ENCODE peak calls at places on chromosomes 3 and 15, in four cellular contexts. One of them, this sample, is unnamed.

GRCh38 chr15:72117448-72117697 is 577 bp downstream of the MYO9A start:
- DNase-seq in AG09309: no peak
- DNase-seq in aorta: peak; percentile 95
- DNase-seq in foreskin fibroblast: peak; percentile 79
- DNase-seq in this sample: no peak

GRCh38 chr3:182303169-182303568 is 490.1 kb upstream of the ATP11B start:
- DNase-seq in aorta: no peak
- DNase-seq in AG09309: no peak
- DNase-seq in foreskin fibroblast: no peak
- DNase-seq in this sample: no peak

GRCh38 chr3:107142786-107143185 is 234.5 kb upstream of the CCDC54 start:
- DNase-seq in foreskin fibroblast: no peak
- DNase-seq in AG09309: no peak
- DNase-seq in aorta: no peak
- DNase-seq in this sample: no peak

GRCh38 chr3:54349231-54349647 is 226.9 kb downstream of the CACNA2D3 start:
- DNase-seq in aorta: no peak
- DNase-seq in foreskin fibroblast: no peak
- DNase-seq in AG09309: no peak
- DNase-seq in this sample: no peak

GRCh38 chr3:64915778-64916177 is 228.0 kb upstream of the ADAMTS9 start:
- DNase-seq in aorta: no peak
- DNase-seq in foreskin fibroblast: peak; percentile 89
- DNase-seq in AG09309: no peak
- DNase-seq in this sample: no peak

GRCh38 chr3:155949464-155950217 is 79.2 kb downstream of the GMPS start:
- DNase-seq in aorta: no peak
- DNase-seq in AG09309: no peak
- DNase-seq in foreskin fibroblast: no peak
- DNase-seq in this sample: no peak

GRCh38 chr3:101501783-101502182 is 11.2 kb downstream of the SENP7 start:
- DNase-seq in aorta: no peak
- DNase-seq in AG09309: no peak
- DNase-seq in foreskin fibroblast: no peak
- DNase-seq in this sample: no peak

GRCh38 chr3:105448338-105448982 is 81.8 kb downstream of the ALCAM start:
- DNase-seq in aorta: no peak
- DNase-seq in foreskin fibroblast: no peak
- DNase-seq in AG09309: no peak
- DNase-seq in this sample: no peak

GRCh38 chr3:140148824-140149390 is 213.9 kb downstream of the CLSTN2 start:
- DNase-seq in AG09309: no peak
- DNase-seq in foreskin fibroblast: no peak
- DNase-seq in aorta: no peak
- DNase-seq in this sample: no peak

GRCh38 chr3:65953301-65953812 is 85.4 kb downstream of the MAGI1 start:
- DNase-seq in aorta: no peak
- DNase-seq in foreskin fibroblast: no peak
- DNase-seq in AG09309: no peak
- DNase-seq in this sample: no peak

GRCh38 chr15:90873998-90874605 is 5.7 kb downstream of the FURIN start:
- DNase-seq in AG09309: no peak
- DNase-seq in foreskin fibroblast: no peak
- DNase-seq in aorta: no peak
- DNase-seq in this sample: no peak

GRCh38 chr3:4983739-4984510 is 4.7 kb downstream of the BHLHE40 start:
- DNase-seq in foreskin fibroblast: peak; percentile 68
- DNase-seq in AG09309: peak; percentile 87
- DNase-seq in aorta: peak; percentile 82
- DNase-seq in this sample: no peak

GRCh38 chr3:16864610-16865313 is 20.0 kb upstream of the PLCL2 start:
- DNase-seq in aorta: no peak
- DNase-seq in AG09309: peak; percentile 61
- DNase-seq in foreskin fibroblast: no peak
- DNase-seq in this sample: no peak

GRCh38 chr15:90660195-90660995 is 56.8 kb upstream of the BLM start:
- DNase-seq in foreskin fibroblast: peak; percentile 91
- DNase-seq in aorta: peak; percentile 89
- DNase-seq in AG09309: peak; percentile 67
- DNase-seq in this sample: peak; percentile 64

GRCh38 chr3:2303567-2303966 is 204.9 kb downstream of the CNTN4 start:
- DNase-seq in foreskin fibroblast: no peak
- DNase-seq in aorta: no peak
- DNase-seq in AG09309: no peak
- DNase-seq in this sample: no peak

GRCh38 chr3:154668187-154668586 is 238.2 kb upstream of the GPR149 start:
- DNase-seq in AG09309: no peak
- DNase-seq in foreskin fibroblast: no peak
- DNase-seq in aorta: no peak
- DNase-seq in this sample: no peak

GRCh38 chr15:89299896-89300295 is 34.7 kb downstream of the POLG start:
- DNase-seq in AG09309: peak; percentile 28
- DNase-seq in foreskin fibroblast: peak; percentile 32
- DNase-seq in aorta: no peak
- DNase-seq in this sample: peak; percentile 23

GRCh38 chr15:100671124-100671680 is 68.8 kb downstream of the ASB7 start:
- DNase-seq in foreskin fibroblast: no peak
- DNase-seq in aorta: no peak
- DNase-seq in AG09309: no peak
- DNase-seq in this sample: no peak

GRCh38 chr15:100670505-100671021 is 68.2 kb downstream of the ASB7 start:
- DNase-seq in foreskin fibroblast: no peak
- DNase-seq in aorta: no peak
- DNase-seq in AG09309: no peak
- DNase-seq in this sample: no peak

GRCh38 chr15:100672959-100673358 is 70.6 kb downstream of the ASB7 start:
- DNase-seq in aorta: no peak
- DNase-seq in foreskin fibroblast: no peak
- DNase-seq in AG09309: no peak
- DNase-seq in this sample: no peak

GRCh38 chr15:100669260-100669659 is 66.9 kb downstream of the ASB7 start:
- DNase-seq in aorta: no peak
- DNase-seq in AG09309: no peak
- DNase-seq in foreskin fibroblast: no peak
- DNase-seq in this sample: no peak

GRCh38 chr15:100671858-100672543 is 69.6 kb downstream of the ASB7 start:
- DNase-seq in AG09309: no peak
- DNase-seq in aorta: no peak
- DNase-seq in foreskin fibroblast: no peak
- DNase-seq in this sample: no peak
- H3K4me3 ChIP-seq in AG09309: peak overlapping the region; percentile 3
- H3K4me3 ChIP-seq in aorta: no peak overlapping the region
- H3K4me3 ChIP-seq in foreskin fibroblast: peak overlapping the region; percentile 39
- H3K4me3 ChIP-seq in this sample: no peak overlapping the region

DNA sequence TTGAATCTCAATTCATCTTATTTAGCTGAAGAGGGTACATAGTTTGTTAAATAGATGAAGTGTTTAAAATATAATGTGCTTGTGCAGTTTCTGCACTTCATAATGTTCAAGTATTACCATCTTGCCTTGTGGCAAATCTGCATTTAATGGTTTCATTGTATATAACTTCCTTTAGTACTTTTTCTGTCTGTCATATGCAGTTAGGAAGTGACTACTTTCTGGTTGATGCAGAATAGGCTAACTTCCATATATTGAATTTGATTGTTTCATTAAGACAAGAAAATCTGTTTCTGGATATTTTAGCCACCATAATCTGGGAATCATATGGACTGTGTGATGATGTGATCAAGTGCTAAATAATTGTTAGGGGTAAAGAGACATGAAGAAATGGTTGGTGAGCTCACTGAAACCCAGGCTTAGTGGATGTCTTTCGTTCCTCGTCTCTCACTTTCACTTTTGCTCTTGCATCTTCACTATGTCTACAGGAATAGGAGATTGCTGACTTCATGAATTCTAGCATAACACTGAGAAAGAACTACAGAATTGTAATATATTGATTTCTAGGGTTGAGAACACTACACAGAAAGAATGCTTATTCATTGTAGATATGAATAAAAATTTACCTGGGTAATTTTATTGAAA is 3.5 kb upstream of the MNS1 start:
- DNase-seq in aorta: no peak
- DNase-seq in foreskin fibroblast: peak; percentile 12
- DNase-seq in AG09309: no peak
- DNase-seq in this sample: no peak
- H3K4me3 ChIP-seq in aorta: no peak overlapping the region
- H3K4me3 ChIP-seq in foreskin fibroblast: peak overlapping the region; percentile 48
- H3K4me3 ChIP-seq in AG09309: no peak overlapping the region
- H3K4me3 ChIP-seq in this sample: peak overlapping the region; percentile 45

DNA sequence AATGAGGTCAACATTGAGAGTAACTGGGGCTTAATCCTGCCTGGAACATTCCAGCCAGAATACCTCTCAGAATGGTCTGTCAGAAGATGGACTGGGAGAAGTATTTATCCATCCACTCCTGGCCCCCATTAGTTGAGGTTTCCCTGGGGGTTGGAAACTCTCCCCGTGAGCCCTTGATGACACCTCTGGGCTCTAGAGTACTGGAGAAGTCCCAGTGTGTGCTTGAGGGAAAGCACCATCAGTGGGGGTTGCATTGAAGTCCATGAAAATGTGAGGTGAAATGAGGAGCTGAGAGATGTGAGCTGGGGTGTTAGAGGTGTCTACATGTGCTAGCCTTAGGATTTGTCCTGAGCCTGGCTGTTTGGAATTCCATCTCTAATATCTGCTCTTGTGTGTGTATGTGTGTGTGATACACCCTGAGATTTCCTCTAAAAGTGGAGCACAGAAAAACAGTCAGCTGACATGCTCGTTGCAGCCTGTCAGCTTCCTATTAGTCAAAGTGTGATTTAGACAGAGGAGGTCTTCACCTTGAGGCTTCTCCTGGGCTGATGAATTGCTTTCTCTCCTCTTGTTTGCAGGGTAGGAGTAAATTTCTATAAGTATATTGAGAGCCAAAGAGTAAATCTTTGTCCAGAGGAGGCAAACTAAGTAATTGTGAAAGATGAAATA is 67.6 kb downstream of the NR1D2 start:
- DNase-seq in aorta: no peak
- DNase-seq in AG09309: no peak
- DNase-seq in foreskin fibroblast: no peak
- DNase-seq in this sample: no peak
- H3K4me3 ChIP-seq in aorta: no peak overlapping the region
- H3K4me3 ChIP-seq in AG09309: no peak overlapping the region
- H3K4me3 ChIP-seq in foreskin fibroblast: no peak overlapping the region
- H3K4me3 ChIP-seq in this sample: no peak overlapping the region

DNA sequence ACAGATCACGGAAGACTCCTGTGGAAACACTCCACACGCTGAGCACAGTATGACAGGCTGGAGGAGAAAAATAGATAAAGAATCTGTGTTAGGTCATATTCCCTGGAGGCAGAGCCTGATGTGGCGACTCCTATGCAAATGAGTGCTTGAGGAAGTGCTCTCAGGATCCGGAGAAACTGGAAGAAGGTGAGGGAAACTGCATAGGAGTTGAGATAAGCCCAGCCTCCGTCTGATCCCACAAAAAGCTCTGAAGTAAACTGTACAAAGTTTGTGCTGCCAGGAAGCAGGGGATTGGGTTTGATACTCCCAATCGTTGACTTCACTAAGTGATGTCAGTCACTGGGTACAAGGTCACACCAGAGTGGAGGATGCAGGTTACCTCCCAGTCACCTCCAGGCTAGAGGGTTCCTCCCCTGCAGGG is 33.4 kb downstream of the OSBPL10 start:
- DNase-seq in foreskin fibroblast: no peak
- DNase-seq in AG09309: no peak
- DNase-seq in aorta: no peak
- DNase-seq in this sample: no peak
- H3K4me3 ChIP-seq in foreskin fibroblast: no peak overlapping the region
- H3K4me3 ChIP-seq in AG09309: no peak overlapping the region
- H3K4me3 ChIP-seq in aorta: no peak overlapping the region
- H3K4me3 ChIP-seq in this sample: no peak overlapping the region

DNA sequence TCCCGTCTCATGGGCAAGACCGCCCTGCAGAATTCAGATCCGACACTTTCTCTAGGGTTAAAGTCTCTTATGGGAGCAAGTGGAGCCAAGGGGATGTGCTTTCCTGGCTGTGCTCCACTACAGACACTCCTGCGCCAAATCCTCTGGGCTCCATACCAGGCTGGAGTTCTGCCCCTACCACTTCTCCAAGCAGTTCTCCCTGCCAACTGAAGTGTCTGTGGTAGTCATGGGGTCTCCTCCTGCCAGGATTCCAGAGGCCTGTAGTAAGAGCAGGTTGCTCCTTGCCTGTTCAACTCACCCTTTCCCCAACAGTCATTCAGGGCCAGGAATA is 403.2 kb downstream of the GRM7 start:
- DNase-seq in AG09309: no peak
- DNase-seq in foreskin fibroblast: no peak
- DNase-seq in aorta: no peak
- DNase-seq in this sample: no peak
- H3K4me3 ChIP-seq in AG09309: no peak overlapping the region
- H3K4me3 ChIP-seq in foreskin fibroblast: no peak overlapping the region
- H3K4me3 ChIP-seq in aorta: no peak overlapping the region
- H3K4me3 ChIP-seq in this sample: no peak overlapping the region

DNA sequence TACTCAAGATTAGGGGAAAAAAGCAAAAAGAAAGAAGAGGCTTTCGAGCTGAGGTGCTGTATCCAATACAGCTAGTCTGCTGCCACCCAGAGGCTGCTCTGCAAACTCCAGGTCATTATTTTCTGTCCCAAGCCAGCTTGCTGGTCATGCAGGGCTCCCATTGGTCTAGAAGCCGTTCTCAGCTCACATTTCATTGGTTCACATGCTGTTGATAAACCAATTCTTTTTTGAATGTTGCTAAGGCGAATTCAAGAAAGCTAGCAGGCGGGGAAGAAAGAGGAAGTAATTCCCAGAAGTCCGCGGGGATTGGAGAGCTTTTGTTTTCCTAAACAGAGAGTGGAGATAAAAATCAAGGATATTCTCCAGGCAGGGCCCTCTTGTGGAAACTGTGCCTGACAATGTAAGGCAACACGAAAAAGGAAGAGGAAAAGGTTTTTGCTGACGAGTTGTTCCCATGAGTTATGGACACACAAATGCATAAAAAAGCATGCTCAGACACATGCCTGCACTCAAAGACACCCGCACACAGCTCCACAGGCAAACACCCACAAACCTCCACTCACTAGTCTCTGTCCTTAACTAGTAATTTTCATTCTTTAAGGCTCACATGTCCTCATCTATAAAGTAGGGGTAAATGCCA is 33.4 kb downstream of the FSTL1 start:
- DNase-seq in AG09309: peak; percentile 95
- DNase-seq in aorta: peak; percentile 94
- DNase-seq in foreskin fibroblast: peak; percentile 95
- DNase-seq in this sample: peak; percentile 94
- H3K4me3 ChIP-seq in AG09309: no peak overlapping the region
- H3K4me3 ChIP-seq in aorta: no peak overlapping the region
- H3K4me3 ChIP-seq in foreskin fibroblast: peak overlapping the region; percentile 34
- H3K4me3 ChIP-seq in this sample: peak overlapping the region; percentile 28

GRCh38 chr3:124248471-124249028 is 256.6 kb upstream of the ROPN1 start:
- DNase-seq in AG09309: peak; percentile 47
- DNase-seq in aorta: no peak
- DNase-seq in foreskin fibroblast: peak; percentile 34
- DNase-seq in this sample: peak; percentile 57
- H3K4me3 ChIP-seq in AG09309: no peak overlapping the region
- H3K4me3 ChIP-seq in aorta: no peak overlapping the region
- H3K4me3 ChIP-seq in foreskin fibroblast: no peak overlapping the region
- H3K4me3 ChIP-seq in this sample: no peak overlapping the region

This sample was measured in AG04449.